ENCODE peak calls at places on chromosome 15, in seven cellular contexts. S is stimulated activated CD4-positive, alpha-beta T cell treated with anti-CD3 and anti-CD28 coated beads, Interleukin-2, amount 100 ng/mL, for 4 hours; K is EL; F is NCI-H1417; D is pancreas; V is NCI-H187; Q is T-cell. I is an unnamed sample.

GRCh38 chr15:90266485-90266884 is 1.0 kb downstream of the NGRN start:
- DNase-seq in K (peak), S (no peak), Q (no peak), D (no peak), F (peak), V (no peak), I (no peak)

GRCh38 chr15:101445562-101446526 is 43.7 kb downstream of the PCSK6 start:
- DNase-seq in V (no peak), Q (no peak), K (peak), S (no peak), F (no peak), D (no peak), I (no peak)

GRCh38 chr15:66878761-66879160 is 176.7 kb downstream of the SMAD6 start:
- DNase-seq in K (no peak), Q (no peak), F (no peak), S (no peak), D (no peak), V (no peak), I (no peak)

GRCh38 chr15:63601727-63602185 is 4.6 kb downstream of the FBXL22 start:
- DNase-seq in K (no peak), S (no peak), V (no peak), F (peak), Q (no peak), D (peak), I (peak)

GRCh38 chr15:74621936-74622335 is 6.3 kb downstream of the CLK3 start:
- DNase-seq in D (no peak), V (no peak), S (no peak), F (no peak), Q (no peak), K (no peak), I (no peak)

GRCh38 chr15:64387562-64388168 is at the start of gene TRIP4:
- DNase-seq in Q (peak), K (peak), S (peak), F (peak), V (peak), D (peak), I (peak)

GRCh38 chr15:90529369-90530249 is at the start of gene CRTC3:
- DNase-seq in F (peak), K (peak), D (peak), V (no peak), S (peak), Q (peak), I (peak)

GRCh38 chr15:40161693-40162401 is 978 bp downstream of the BUB1B start:
- DNase-seq in Q (no peak), K (no peak), S (no peak), F (no peak), V (no peak), D (no peak), I (no peak)

GRCh38 chr15:65971741-65971995 is 102.4 kb downstream of the RAB11A start:
- DNase-seq in Q (no peak), F (no peak), V (no peak), D (no peak), S (no peak), K (no peak), I (no peak)

GRCh38 chr15:36567445-36567844 is 12.0 kb upstream of the CDIN1 start:
- DNase-seq in Q (no peak), V (no peak), K (no peak), D (no peak), F (no peak), S (no peak), I (no peak)

GRCh38 chr15:73748731-73749130 is 4.4 kb downstream of the INSYN1 start:
- DNase-seq in V (no peak), Q (no peak), S (no peak), F (peak), D (no peak), K (no peak), I (no peak)

GRCh38 chr15:82044373-82045178 is 1.2 kb downstream of the MEX3B start:
- DNase-seq in K (peak), D (peak), S (no peak), F (peak), V (no peak), Q (peak), I (peak)